ENCODE peak calls at places on chromosomes 16 and 17, in four cellular contexts. One of them, this sample, is unnamed.

GRCh38 chr17:43444223-43445008 is 39.4 kb upstream of the DHX8 start:
- DNase-seq in GM19239: no peak
- DNase-seq in kidney: no peak
- DNase-seq in mesendoderm: no peak
- DNase-seq in this sample: no peak

GRCh38 chr16:66263973-66264310 is 102.5 kb upstream of the CDH5 start:
- DNase-seq in GM19239: no peak
- DNase-seq in kidney: no peak
- DNase-seq in mesendoderm: no peak
- DNase-seq in this sample: no peak

GRCh38 chr16:55900616-55901393 is 25.6 kb upstream of the CES5A start:
- DNase-seq in GM19239: no peak
- DNase-seq in kidney: no peak
- DNase-seq in mesendoderm: no peak
- DNase-seq in this sample: no peak

GRCh38 chr16:86610779-86611516 is 32.6 kb downstream of the FOXL1 start:
- DNase-seq in GM19239: no peak
- DNase-seq in kidney: no peak
- DNase-seq in mesendoderm: no peak
- DNase-seq in this sample: no peak

GRCh38 chr17:60704170-60704569 is 26.5 kb downstream of the BCAS3 start:
- DNase-seq in GM19239: no peak
- DNase-seq in kidney: no peak
- DNase-seq in mesendoderm: no peak
- DNase-seq in this sample: no peak

GRCh38 chr16:89658221-89658879 is 714 bp downstream of the SPATA33 start:
- DNase-seq in GM19239: no peak
- DNase-seq in kidney: peak
- DNase-seq in mesendoderm: peak
- DNase-seq in this sample: no peak

GRCh38 chr17:82859431-82860403 is 19.9 kb upstream of the ZNF750 start:
- DNase-seq in GM19239: peak
- DNase-seq in kidney: peak
- DNase-seq in mesendoderm: peak
- DNase-seq in this sample: peak

GRCh38 chr16:56684256-56684925 is 2.1 kb downstream of the MT1X start:
- DNase-seq in GM19239: no peak
- DNase-seq in kidney: no peak
- DNase-seq in mesendoderm: no peak
- DNase-seq in this sample: no peak

GRCh38 chr17:36657390-36657762 is 56.0 kb downstream of the MRM1 start:
- DNase-seq in GM19239: no peak
- DNase-seq in kidney: no peak
- DNase-seq in mesendoderm: peak
- DNase-seq in this sample: no peak

GRCh38 chr16:79932564-79932963 is 332.0 kb upstream of the MAF start:
- DNase-seq in GM19239: no peak
- DNase-seq in kidney: no peak
- DNase-seq in mesendoderm: no peak
- DNase-seq in this sample: no peak